ENCODE peak calls at places on chromosome 11, in four cellular contexts. One of them, this sample, is unnamed.

GRCh38 chr11:77147668-77148321 is 19.7 kb downstream of the MYO7A start:
- DNase-seq in HepG2: no peak
- DNase-seq in A549: no peak
- DNase-seq in K562: peak; percentile 93
- DNase-seq in this sample: peak; percentile 66

GRCh38 chr11:109728056-109728455 is 306.1 kb downstream of the C11orf87 start:
- DNase-seq in HepG2: peak; percentile 28
- DNase-seq in A549: no peak
- DNase-seq in K562: no peak
- DNase-seq in this sample: no peak

GRCh38 chr11:15222777-15223176 is 108.1 kb downstream of the INSC start:
- DNase-seq in HepG2: no peak
- DNase-seq in A549: no peak
- DNase-seq in K562: no peak
- DNase-seq in this sample: no peak

GRCh38 chr11:57049749-57050148 is 61.0 kb downstream of the OR5AK2 start:
- DNase-seq in HepG2: no peak
- DNase-seq in A549: no peak
- DNase-seq in K562: no peak
- DNase-seq in this sample: no peak

GRCh38 chr11:67606150-67606476 is 623 bp upstream of the NDUFV1 start:
- DNase-seq in HepG2: no peak
- DNase-seq in A549: no peak
- DNase-seq in K562: no peak
- DNase-seq in this sample: no peak

GRCh38 chr11:19279455-19279854 is 38.7 kb upstream of the E2F8 start:
- DNase-seq in HepG2: no peak
- DNase-seq in A549: no peak
- DNase-seq in K562: no peak
- DNase-seq in this sample: peak; percentile 38

GRCh38 chr11:57320719-57321387 is 3.9 kb downstream of the TNKS1BP1 start:
- DNase-seq in HepG2: peak; percentile 78
- DNase-seq in A549: no peak
- DNase-seq in K562: no peak
- DNase-seq in this sample: no peak

GRCh38 chr11:2788751-2789140 is 89.0 kb upstream of the KCNQ1OT1 start:
- DNase-seq in HepG2: no peak
- DNase-seq in A549: no peak
- DNase-seq in K562: no peak
- DNase-seq in this sample: peak; percentile 7

GRCh38 chr11:64093233-64094039 is 57.7 kb downstream of the FLRT1 start:
- DNase-seq in HepG2: peak; percentile 17
- DNase-seq in A549: no peak
- DNase-seq in K562: peak; percentile 29
- DNase-seq in this sample: no peak

GRCh38 chr11:66546368-66546965 is at the start of gene ACTN3:
- DNase-seq in HepG2: peak; percentile 17
- DNase-seq in A549: no peak
- DNase-seq in K562: peak; percentile 56
- DNase-seq in this sample: peak; percentile 81

GRCh38 chr11:13301522-13301921 is 23.9 kb downstream of the BMAL1 start:
- DNase-seq in HepG2: no peak
- DNase-seq in A549: no peak
- DNase-seq in K562: no peak
- DNase-seq in this sample: no peak

GRCh38 chr11:64492561-64492960 is 98.5 kb upstream of the SLC22A12 start:
- DNase-seq in HepG2: no peak
- DNase-seq in A549: no peak
- DNase-seq in K562: no peak
- DNase-seq in this sample: no peak

GRCh38 chr11:38153985-38154384 is 1555.9 kb upstream of the RAG2 start:
- DNase-seq in HepG2: no peak
- DNase-seq in A549: no peak
- DNase-seq in K562: no peak
- DNase-seq in this sample: no peak

GRCh38 chr11:27179334-27179733 is 138.7 kb downstream of the BBOX1 start:
- DNase-seq in HepG2: no peak
- DNase-seq in A549: no peak
- DNase-seq in K562: no peak
- DNase-seq in this sample: no peak

GRCh38 chr11:16093889-16094653 is 262.3 kb downstream of the SOX6 start:
- DNase-seq in HepG2: peak; percentile 37
- DNase-seq in A549: no peak
- DNase-seq in K562: peak; percentile 11
- DNase-seq in this sample: no peak

GRCh38 chr11:122007611-122008071 is 108.4 kb downstream of the BLID start:
- DNase-seq in HepG2: no peak
- DNase-seq in A549: no peak
- DNase-seq in K562: no peak
- DNase-seq in this sample: no peak

GRCh38 chr11:103735497-103736032 is 300.9 kb upstream of the DDI1 start:
- DNase-seq in HepG2: no peak
- DNase-seq in A549: no peak
- DNase-seq in K562: no peak
- DNase-seq in this sample: no peak

GRCh38 chr11:69437876-69438205 is 43.6 kb upstream of the LINC01488 start:
- DNase-seq in HepG2: no peak
- DNase-seq in A549: no peak
- DNase-seq in K562: no peak
- DNase-seq in this sample: no peak

GRCh38 chr11:36453678-36454077 is 56.4 kb downstream of the TRAF6 start:
- DNase-seq in HepG2: no peak
- DNase-seq in A549: no peak
- DNase-seq in K562: no peak
- DNase-seq in this sample: no peak

DNA sequence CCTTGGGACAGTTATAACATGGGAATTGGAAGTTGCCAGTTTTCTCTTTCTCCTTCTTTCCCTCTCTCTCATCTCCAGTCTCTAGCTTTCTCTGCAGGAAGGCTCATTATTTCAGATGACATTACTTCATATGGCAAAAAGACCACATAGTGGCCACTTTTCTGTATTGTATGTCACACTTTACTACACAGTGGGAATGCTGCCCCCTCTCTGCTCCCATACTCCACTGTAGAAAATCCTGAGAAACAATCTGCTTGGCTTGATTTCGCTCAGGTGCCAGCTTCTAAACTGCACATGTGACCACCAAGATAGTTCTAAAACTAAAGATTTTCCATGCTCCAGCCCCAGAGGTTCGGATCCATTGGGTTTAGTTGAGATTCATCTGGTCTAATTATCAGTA is 860.7 kb upstream of the CCDC90B start:
- DNase-seq in HepG2: no peak
- DNase-seq in A549: no peak
- DNase-seq in K562: no peak
- DNase-seq in this sample: no peak
- TF ChIP-seq HMGXB4 in HepG2: no peak
- TF ChIP-seq HMGXB4 in A549: no peak
- TF ChIP-seq HMGXB4 in K562: no peak
- TF ChIP-seq HMGXB4 in this sample: no peak

DNA sequence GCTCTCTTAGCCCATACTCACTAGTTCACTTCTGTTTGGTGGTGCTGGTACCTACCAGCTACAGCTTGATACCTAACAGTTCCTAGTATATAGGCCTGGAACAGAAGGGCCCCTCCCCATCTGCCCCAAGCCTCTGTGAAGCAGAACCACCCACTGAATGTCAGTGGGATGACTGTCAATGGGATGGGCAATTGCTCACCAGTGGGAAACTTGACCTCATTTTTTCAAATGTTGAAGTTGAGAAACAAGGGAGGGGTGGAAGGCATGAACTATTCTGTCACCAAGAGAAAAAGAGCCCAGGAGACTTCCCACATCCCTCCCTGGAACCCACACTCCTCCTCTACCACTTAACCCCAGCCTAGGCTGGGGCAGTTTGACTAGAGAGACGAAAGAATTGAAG is at the start of gene NLRP10:
- DNase-seq in HepG2: no peak
- DNase-seq in A549: no peak
- DNase-seq in K562: no peak
- DNase-seq in this sample: no peak
- TF ChIP-seq HMGXB4 in HepG2: no peak
- TF ChIP-seq HMGXB4 in A549: no peak
- TF ChIP-seq HMGXB4 in K562: no peak
- TF ChIP-seq HMGXB4 in this sample: no peak

DNA sequence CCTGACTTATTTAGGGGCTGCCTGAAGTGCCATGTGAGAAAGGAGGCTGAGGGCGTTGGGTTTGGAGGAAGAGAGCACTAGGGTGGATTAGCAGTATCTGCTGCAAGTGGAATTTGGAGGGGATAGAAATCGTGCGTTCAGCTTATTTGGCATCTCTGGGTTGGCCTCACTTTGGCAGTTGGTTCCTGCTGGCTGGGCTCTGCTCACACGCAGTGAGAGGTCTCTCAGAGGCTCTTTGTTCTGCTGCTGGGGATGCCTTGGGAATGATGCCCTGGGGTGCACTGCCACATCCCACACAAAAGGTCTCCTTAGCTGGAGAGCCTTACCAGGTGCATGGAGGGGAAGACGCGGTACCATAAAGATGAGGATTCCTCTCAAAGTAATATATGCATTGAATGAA is 17.7 kb upstream of the MICAL2 start:
- DNase-seq in HepG2: no peak
- DNase-seq in A549: no peak
- DNase-seq in K562: no peak
- DNase-seq in this sample: no peak
- TF ChIP-seq HMGXB4 in HepG2: no peak
- TF ChIP-seq HMGXB4 in A549: no peak
- TF ChIP-seq HMGXB4 in K562: no peak
- TF ChIP-seq HMGXB4 in this sample: no peak

DNA sequence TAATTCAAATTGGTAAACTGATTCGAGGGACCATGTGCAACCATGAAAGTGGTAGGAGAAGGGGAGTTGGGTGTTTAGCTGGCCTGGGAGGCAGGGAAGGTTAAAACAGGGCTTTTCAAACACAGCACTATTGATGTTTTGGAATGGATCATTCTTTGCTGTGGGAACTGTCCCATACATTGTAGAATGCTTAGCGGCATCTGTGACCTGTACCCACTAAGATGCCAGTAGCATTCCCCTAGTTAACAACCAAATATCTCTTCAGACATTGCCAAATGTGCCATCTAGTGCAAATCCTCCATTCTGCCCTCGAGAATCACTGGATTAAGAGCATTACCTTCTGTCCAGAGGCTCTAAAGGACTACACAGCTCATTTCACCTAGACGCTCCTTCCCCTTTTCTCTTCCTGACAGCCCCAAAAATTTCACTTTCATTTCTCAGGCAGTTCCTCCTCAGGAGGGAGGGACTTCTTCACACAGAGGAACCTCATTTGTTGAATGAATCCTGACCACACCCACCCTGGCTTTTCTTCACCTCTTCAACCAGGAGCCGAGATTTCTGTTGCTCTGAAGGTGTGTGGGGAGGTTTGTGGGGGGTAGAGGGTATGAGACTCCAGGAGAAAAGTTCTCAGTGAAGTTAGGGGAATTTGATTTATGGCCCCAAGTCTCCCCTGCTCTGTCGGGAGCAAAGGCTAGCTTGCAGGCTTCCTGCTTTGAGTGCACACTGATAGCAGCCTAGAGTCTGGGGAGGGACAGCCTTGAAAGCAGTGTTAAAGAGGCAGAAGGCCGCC is at the start of gene TRIM34:
- DNase-seq in HepG2: no peak
- DNase-seq in A549: peak; percentile 95
- DNase-seq in K562: peak; percentile 36
- DNase-seq in this sample: peak; percentile 25
- TF ChIP-seq HMGXB4 in HepG2: no peak
- TF ChIP-seq HMGXB4 in A549: no peak
- TF ChIP-seq HMGXB4 in K562: no peak
- TF ChIP-seq HMGXB4 in this sample: no peak

DNA sequence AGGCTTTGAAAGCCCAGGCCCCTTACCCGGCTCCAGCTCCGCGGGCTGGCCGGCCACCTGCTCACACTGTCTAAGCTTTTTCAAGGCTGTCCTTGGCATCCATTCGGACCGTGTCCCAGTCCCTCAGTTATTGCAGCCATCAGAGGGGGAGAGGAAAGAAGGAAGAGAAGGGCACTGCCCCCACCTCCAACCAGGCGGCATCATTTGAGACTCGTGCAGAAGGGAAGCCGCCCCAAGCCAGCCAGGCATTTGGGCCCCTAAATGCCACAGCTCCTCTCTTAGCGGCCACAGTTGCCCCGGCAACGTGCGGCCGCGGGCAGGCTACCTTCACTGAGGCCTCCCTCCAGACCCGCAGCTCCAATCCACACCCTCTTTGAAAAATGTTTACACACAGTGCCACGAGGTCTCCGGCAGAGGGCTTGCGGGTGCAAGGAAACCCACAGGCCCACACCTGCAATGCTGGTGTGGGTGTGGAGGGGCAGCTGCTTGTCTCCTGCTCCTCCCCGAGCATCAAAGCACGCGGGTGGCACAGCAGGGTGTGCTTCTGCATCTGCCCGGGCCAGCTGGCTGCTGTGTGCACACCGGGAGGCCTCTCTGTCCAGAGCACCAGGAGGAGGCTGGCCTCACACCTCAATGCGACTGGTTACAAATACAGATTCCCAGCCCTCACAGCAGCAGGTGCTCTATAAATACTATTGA is 124.4 kb downstream of the CTTN start:
- DNase-seq in HepG2: no peak
- DNase-seq in A549: no peak
- DNase-seq in K562: no peak
- DNase-seq in this sample: no peak
- TF ChIP-seq HMGXB4 in HepG2: no peak
- TF ChIP-seq HMGXB4 in A549: no peak
- TF ChIP-seq HMGXB4 in K562: no peak
- TF ChIP-seq HMGXB4 in this sample: no peak

DNA sequence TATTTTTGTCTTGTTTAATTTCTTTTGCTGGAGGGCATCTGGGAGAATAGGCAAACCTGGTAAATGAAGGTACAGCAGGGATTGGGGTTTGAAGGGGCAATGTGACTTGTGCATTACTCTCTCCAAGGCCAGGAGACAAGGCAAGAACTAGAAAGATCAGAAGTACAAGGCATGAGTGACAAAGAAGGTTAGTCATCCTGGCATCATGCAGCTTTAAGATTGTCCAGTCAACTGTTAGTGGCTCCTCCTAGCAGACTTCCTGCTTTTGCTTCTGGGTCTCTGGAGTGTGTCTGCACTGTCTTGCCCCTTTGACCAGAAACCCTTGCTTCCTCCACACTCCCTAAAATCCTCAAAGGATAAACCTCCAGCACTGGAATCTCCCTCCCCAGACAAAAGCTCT is 27.2 kb upstream of the GLYATL1 start:
- DNase-seq in HepG2: no peak
- DNase-seq in A549: no peak
- DNase-seq in K562: no peak
- DNase-seq in this sample: no peak
- TF ChIP-seq HMGXB4 in HepG2: no peak
- TF ChIP-seq HMGXB4 in A549: no peak
- TF ChIP-seq HMGXB4 in K562: no peak
- TF ChIP-seq HMGXB4 in this sample: no peak

This sample was measured in WTC11.